ENCODE peak calls at places on chromosomes 2 and 18, in seven cellular contexts. C is HS-27A; Y is B cell; O is GM19239; K is keratinocyte; A is stimulated activated CD4-positive, alpha-beta T cell treated with anti-CD3 and anti-CD28 coated beads, Interleukin-15, amount 100 ng/mL, for 24 hours; U is NT2/D1. L is an unnamed sample.

GRCh38 chr2:121128741-121129659 is 156.0 kb downstream of the TFCP2L1 start:
- DNase-seq in C (no peak), K (no peak), U (peak; percentile 43), O (no peak), Y (no peak), A (peak; percentile 39), L (no peak)

GRCh38 chr2:10452334-10452733 is 4.2 kb upstream of the ODC1 start:
- DNase-seq in C (peak; percentile 73), O (no peak), K (no peak), Y (no peak), A (no peak), U (no peak), L (no peak)

GRCh38 chr2:48496867-48497266 is 33.1 kb upstream of the STON1 start:
- DNase-seq in A (no peak), K (no peak), U (no peak), C (no peak), O (no peak), Y (no peak), L (no peak)

GRCh38 chr18:57427429-57428181 is 7.6 kb upstream of the ONECUT2 start:
- DNase-seq in O (no peak), U (no peak), A (peak; percentile 5), Y (peak; percentile 13), K (no peak), C (no peak), L (no peak)

GRCh38 chr2:152247337-152247695 is 71.8 kb upstream of the STAM2 start:
- DNase-seq in K (no peak), Y (no peak), C (no peak), A (no peak), O (no peak), U (no peak), L (no peak)

GRCh38 chr2:70730730-70731129 is 37.3 kb downstream of the ADD2 start:
- DNase-seq in U (no peak), Y (no peak), A (no peak), C (no peak), K (no peak), O (no peak), L (no peak)

GRCh38 chr2:73290049-73290839 is 3.1 kb downstream of the EGR4 start:
- DNase-seq in K (peak; percentile 25), C (no peak), A (peak; percentile 68), Y (peak; percentile 61), O (no peak), U (no peak), L (peak; percentile 28)

GRCh38 chr2:222568866-222569265 is 87.0 kb downstream of the FARSB start:
- DNase-seq in A (no peak), K (no peak), U (no peak), O (no peak), C (no peak), Y (no peak), L (no peak)

GRCh38 chr2:104851236-104852160 is 2.4 kb upstream of the POU3F3 start:
- DNase-seq in Y (peak; percentile 15), O (no peak), K (no peak), A (no peak), C (no peak), U (no peak), L (no peak)